ENCODE peak calls at places on chromosomes 13 and 19, in four cellular contexts. One of them, this sample, is unnamed.

GRCh38 chr13:29594310-29594709 is 1.2 kb downstream of the SLC7A1 start:
- DNase-seq in lung: no peak
- DNase-seq in upper lobe of right lung: no peak
- DNase-seq in CD4-positive, alpha-beta T cell: no peak
- DNase-seq in this sample: peak

GRCh38 chr13:89401209-89401810 is 1730.1 kb downstream of the SLITRK5 start:
- DNase-seq in lung: no peak
- DNase-seq in upper lobe of right lung: no peak
- DNase-seq in CD4-positive, alpha-beta T cell: no peak
- DNase-seq in this sample: no peak

GRCh38 chr19:49690656-49691242 is at the start of gene CPT1C:
- DNase-seq in lung: peak
- DNase-seq in upper lobe of right lung: peak
- DNase-seq in CD4-positive, alpha-beta T cell: peak
- DNase-seq in this sample: peak

GRCh38 chr13:91031508-91031907 is 316.0 kb upstream of the MIR17HG start:
- DNase-seq in lung: no peak
- DNase-seq in upper lobe of right lung: no peak
- DNase-seq in CD4-positive, alpha-beta T cell: no peak
- DNase-seq in this sample: no peak

GRCh38 chr19:38658462-38659306 is 11.2 kb downstream of the ACTN4 start:
- DNase-seq in lung: peak
- DNase-seq in upper lobe of right lung: no peak
- DNase-seq in CD4-positive, alpha-beta T cell: no peak
- DNase-seq in this sample: no peak

GRCh38 chr13:106083620-106084350 is 451.7 kb downstream of the EFNB2 start:
- DNase-seq in lung: no peak
- DNase-seq in upper lobe of right lung: no peak
- DNase-seq in CD4-positive, alpha-beta T cell: no peak
- DNase-seq in this sample: no peak

GRCh38 chr19:1125601-1126533 is 22.1 kb downstream of the GPX4 start:
- DNase-seq in lung: no peak
- DNase-seq in upper lobe of right lung: no peak
- DNase-seq in CD4-positive, alpha-beta T cell: no peak
- DNase-seq in this sample: no peak

GRCh38 chr13:26037302-26037701 is 14.5 kb downstream of the SHISA2 start:
- DNase-seq in lung: peak
- DNase-seq in upper lobe of right lung: no peak
- DNase-seq in CD4-positive, alpha-beta T cell: no peak
- DNase-seq in this sample: peak

GRCh38 chr19:49473868-49474544 is at the start of gene FLT3LG:
- DNase-seq in lung: peak
- DNase-seq in upper lobe of right lung: peak
- DNase-seq in CD4-positive, alpha-beta T cell: peak
- DNase-seq in this sample: peak

GRCh38 chr13:102708991-102709390 is 14.1 kb upstream of the METTL21C start:
- DNase-seq in lung: no peak
- DNase-seq in upper lobe of right lung: no peak
- DNase-seq in CD4-positive, alpha-beta T cell: no peak
- DNase-seq in this sample: no peak

GRCh38 chr19:4596033-4596904 is 36.8 kb upstream of the SEMA6B start:
- DNase-seq in lung: no peak
- DNase-seq in upper lobe of right lung: no peak
- DNase-seq in CD4-positive, alpha-beta T cell: no peak
- DNase-seq in this sample: no peak

GRCh38 chr19:48489608-48490216 is 20.5 kb downstream of the CYTH2 start:
- DNase-seq in lung: peak
- DNase-seq in upper lobe of right lung: peak
- DNase-seq in CD4-positive, alpha-beta T cell: peak
- DNase-seq in this sample: peak

GRCh38 chr19:2084993-2085720 is 11.0 kb downstream of the MOB3A start:
- DNase-seq in lung: peak
- DNase-seq in upper lobe of right lung: peak
- DNase-seq in CD4-positive, alpha-beta T cell: peak
- DNase-seq in this sample: no peak

GRCh38 chr13:29935309-29935981 is 85.0 kb upstream of the UBL3 start:
- DNase-seq in lung: no peak
- DNase-seq in upper lobe of right lung: no peak
- DNase-seq in CD4-positive, alpha-beta T cell: peak
- DNase-seq in this sample: no peak

GRCh38 chr13:38947049-38947448 is 43.6 kb downstream of the STOML3 start:
- DNase-seq in lung: no peak
- DNase-seq in upper lobe of right lung: no peak
- DNase-seq in CD4-positive, alpha-beta T cell: no peak
- DNase-seq in this sample: no peak

GRCh38 chr19:7560271-7560670 is 24.8 kb downstream of the PNPLA6 start:
- DNase-seq in lung: no peak
- DNase-seq in upper lobe of right lung: no peak
- DNase-seq in CD4-positive, alpha-beta T cell: no peak
- DNase-seq in this sample: no peak

GRCh38 chr19:55178781-55179569 is 1.1 kb downstream of the SYT5 start:
- DNase-seq in lung: no peak
- DNase-seq in upper lobe of right lung: peak
- DNase-seq in CD4-positive, alpha-beta T cell: peak
- DNase-seq in this sample: peak

GRCh38 chr13:51068501-51068900 is 42.6 kb downstream of the C13orf42 start:
- DNase-seq in lung: no peak
- DNase-seq in upper lobe of right lung: no peak
- DNase-seq in CD4-positive, alpha-beta T cell: no peak
- DNase-seq in this sample: no peak

GRCh38 chr19:4803736-4804695 is 12.5 kb downstream of the FEM1A start:
- DNase-seq in lung: peak
- DNase-seq in upper lobe of right lung: peak
- DNase-seq in CD4-positive, alpha-beta T cell: peak
- DNase-seq in this sample: peak

GRCh38 chr13:37229931-37230330 is 124.5 kb upstream of the CSNK1A1L start:
- DNase-seq in lung: no peak
- DNase-seq in upper lobe of right lung: no peak
- DNase-seq in CD4-positive, alpha-beta T cell: no peak
- DNase-seq in this sample: no peak

GRCh38 chr13:31859546-31859945 is 120.2 kb downstream of the RXFP2 start:
- DNase-seq in lung: no peak
- DNase-seq in upper lobe of right lung: no peak
- DNase-seq in CD4-positive, alpha-beta T cell: no peak
- DNase-seq in this sample: no peak

GRCh38 chr19:6126335-6126974 is 9.0 kb upstream of the ACSBG2 start:
- DNase-seq in lung: no peak
- DNase-seq in upper lobe of right lung: no peak
- DNase-seq in CD4-positive, alpha-beta T cell: no peak
- DNase-seq in this sample: no peak

GRCh38 chr19:3403489-3404323 is 37.3 kb downstream of the NFIC start:
- DNase-seq in lung: peak
- DNase-seq in upper lobe of right lung: peak
- DNase-seq in CD4-positive, alpha-beta T cell: no peak
- DNase-seq in this sample: no peak
- TF ChIP-seq CTCF in lung: no peak
- TF ChIP-seq CTCF in upper lobe of right lung: no peak
- TF ChIP-seq CTCF in CD4-positive, alpha-beta T cell: no peak
- TF ChIP-seq CTCF in this sample: no peak

GRCh38 chr13:21058361-21058760 is 3.0 kb downstream of the LATS2 start:
- DNase-seq in lung: no peak
- DNase-seq in upper lobe of right lung: no peak
- DNase-seq in CD4-positive, alpha-beta T cell: no peak
- DNase-seq in this sample: no peak

GRCh38 chr13:21060827-21061076 is 634 bp downstream of the LATS2 start:
- DNase-seq in lung: no peak
- DNase-seq in upper lobe of right lung: no peak
- DNase-seq in CD4-positive, alpha-beta T cell: no peak
- DNase-seq in this sample: peak

GRCh38 chr13:21060063-21060826 is 1.1 kb downstream of the LATS2 start:
- DNase-seq in lung: no peak
- DNase-seq in upper lobe of right lung: peak
- DNase-seq in CD4-positive, alpha-beta T cell: no peak
- DNase-seq in this sample: peak

GRCh38 chr13:21063031-21063430 is 1.6 kb upstream of the LATS2 start:
- DNase-seq in lung: no peak
- DNase-seq in upper lobe of right lung: no peak
- DNase-seq in CD4-positive, alpha-beta T cell: no peak
- DNase-seq in this sample: no peak

GRCh38 chr13:21061077-21061945 is at the start of gene LATS2:
- DNase-seq in lung: peak
- DNase-seq in upper lobe of right lung: peak
- DNase-seq in CD4-positive, alpha-beta T cell: peak
- DNase-seq in this sample: peak
- TF ChIP-seq CTCF in lung: peak
- TF ChIP-seq CTCF in upper lobe of right lung: peak
- TF ChIP-seq CTCF in CD4-positive, alpha-beta T cell: no peak
- TF ChIP-seq CTCF in this sample: no peak

DNA sequence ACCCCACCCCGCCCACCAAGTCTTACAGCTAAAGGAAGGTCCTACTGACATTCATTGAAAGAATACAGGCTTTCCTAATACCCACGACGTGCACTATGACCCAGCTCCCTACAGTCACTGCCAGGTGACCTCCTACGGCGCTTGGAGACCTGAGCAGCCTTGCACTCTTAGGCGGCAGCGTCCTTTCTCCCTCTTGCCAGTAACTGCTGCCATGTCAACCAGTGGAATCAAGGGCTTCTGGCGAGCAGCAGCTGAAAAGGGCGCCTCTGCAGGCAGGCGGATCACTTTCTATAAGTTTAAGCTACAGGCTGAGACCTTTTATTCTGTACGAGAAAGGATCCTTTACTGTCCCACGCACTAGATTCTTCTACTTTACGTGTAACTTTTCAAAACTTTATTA is 2.0 kb downstream of the KCTD12 start:
- DNase-seq in lung: peak
- DNase-seq in upper lobe of right lung: peak
- DNase-seq in CD4-positive, alpha-beta T cell: no peak
- DNase-seq in this sample: no peak
- TF ChIP-seq CTCF in lung: peak
- TF ChIP-seq CTCF in upper lobe of right lung: peak
- TF ChIP-seq CTCF in CD4-positive, alpha-beta T cell: no peak
- TF ChIP-seq CTCF in this sample: peak

DNA sequence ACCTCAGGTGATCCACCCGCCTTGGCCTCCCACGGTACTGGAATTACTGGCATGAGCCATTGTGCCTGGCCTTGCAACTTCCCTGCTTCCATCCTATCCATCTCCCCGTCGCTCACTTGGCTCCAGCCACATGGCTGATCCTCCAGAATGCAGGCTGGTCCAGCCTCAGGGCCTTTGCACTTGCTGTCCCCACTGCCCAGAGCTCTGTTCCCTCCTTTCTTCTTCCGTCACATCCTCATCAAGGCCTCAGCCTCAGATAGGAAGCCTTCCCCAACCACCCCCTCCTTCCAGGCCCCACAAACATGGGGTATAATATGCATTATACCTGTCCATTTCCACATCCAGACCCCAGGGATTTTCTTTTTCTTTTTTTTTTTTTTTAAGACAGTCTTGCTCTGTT is 16.2 kb downstream of the MAST3 start:
- DNase-seq in lung: no peak
- DNase-seq in upper lobe of right lung: no peak
- DNase-seq in CD4-positive, alpha-beta T cell: no peak
- DNase-seq in this sample: no peak
- TF ChIP-seq CTCF in lung: no peak
- TF ChIP-seq CTCF in upper lobe of right lung: no peak
- TF ChIP-seq CTCF in CD4-positive, alpha-beta T cell: no peak
- TF ChIP-seq CTCF in this sample: no peak

GRCh38 chr13:24858953-24859352 is 95.0 kb downstream of the RNF17 start:
- DNase-seq in lung: no peak
- DNase-seq in upper lobe of right lung: no peak
- DNase-seq in CD4-positive, alpha-beta T cell: no peak
- DNase-seq in this sample: no peak
- TF ChIP-seq CTCF in lung: no peak
- TF ChIP-seq CTCF in upper lobe of right lung: no peak
- TF ChIP-seq CTCF in CD4-positive, alpha-beta T cell: no peak
- TF ChIP-seq CTCF in this sample: no peak

DNA sequence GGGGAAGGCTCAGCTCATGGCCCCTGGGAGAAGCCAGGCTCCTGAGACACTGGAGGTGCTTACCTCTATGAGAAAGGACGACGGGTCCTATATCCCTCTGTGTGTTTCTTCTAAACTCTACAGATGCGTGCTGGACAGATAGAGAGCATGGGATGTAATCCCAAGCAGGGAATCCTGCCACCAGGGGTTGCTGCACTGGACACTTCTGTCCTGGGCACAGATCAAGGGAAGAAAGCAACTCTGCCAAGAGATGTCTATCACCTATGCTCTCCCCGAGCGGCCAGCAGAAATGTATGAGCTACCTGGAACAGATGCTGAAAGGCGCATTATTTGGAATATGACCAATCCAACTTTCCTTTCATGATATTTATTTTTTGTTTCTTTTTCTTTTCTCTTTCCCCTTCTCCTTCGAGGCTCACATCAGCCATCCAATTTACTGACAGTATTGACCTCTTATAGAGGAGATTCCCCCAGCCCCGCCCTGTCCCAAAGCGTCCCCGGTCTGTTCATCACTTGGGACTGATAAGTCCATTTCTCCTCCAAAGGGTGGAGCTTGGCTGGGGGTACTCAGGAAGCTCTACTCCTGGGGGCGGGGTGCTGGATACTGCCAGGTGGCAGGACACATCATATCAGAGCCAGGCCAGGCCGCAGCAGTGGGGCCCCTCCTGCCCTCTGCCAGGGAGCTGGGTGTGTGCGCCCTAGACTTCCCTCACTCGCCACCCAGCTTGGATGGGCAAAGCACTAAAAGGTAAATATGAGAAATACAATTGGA is 34.2 kb downstream of the TSHZ3 start:
- DNase-seq in lung: no peak
- DNase-seq in upper lobe of right lung: no peak
- DNase-seq in CD4-positive, alpha-beta T cell: no peak
- DNase-seq in this sample: no peak
- TF ChIP-seq CTCF in lung: no peak
- TF ChIP-seq CTCF in upper lobe of right lung: no peak
- TF ChIP-seq CTCF in CD4-positive, alpha-beta T cell: no peak
- TF ChIP-seq CTCF in this sample: no peak

This sample was measured in neural crest cell.